ENCODE peak calls at places on chromosomes 7 and 10, in five cellular contexts. F is cardiac muscle cell, V is psoas muscle, Q is right lobe of liver, D is substantia nigra. S is an unnamed sample.

GRCh38 chr10:33155720-33156638 is 178.5 kb downstream of the NRP1 start:
- DNase-seq in F (peak), V (no peak), Q (peak), D (no peak), S (no peak)

GRCh38 chr7:50832744-50833143 is 50.0 kb upstream of the GRB10 start:
- DNase-seq in F (no peak), V (no peak), Q (no peak), D (no peak), S (no peak)

GRCh38 chr7:93044147-93044810 is 73.5 kb downstream of the SAMD9 start:
- DNase-seq in F (peak), V (no peak), Q (no peak), D (no peak), S (no peak)

GRCh38 chr7:1278543-1278942 is 45.9 kb downstream of the UNCX start:
- DNase-seq in F (no peak), V (no peak), Q (no peak), D (no peak), S (no peak)

GRCh38 chr7:36775673-36776072 is 51.4 kb upstream of the AOAH start:
- DNase-seq in F (no peak), V (no peak), Q (no peak), D (no peak), S (no peak)

GRCh38 chr7:94313926-94314325 is 80.8 kb upstream of the COL1A2 start:
- DNase-seq in F (peak), V (no peak), Q (no peak), D (no peak), S (no peak)

GRCh38 chr10:104350146-104350635 is 3.4 kb upstream of the CFAP58 start:
- DNase-seq in F (peak), V (no peak), Q (no peak), D (no peak), S (no peak)

GRCh38 chr10:101060036-101060950 is 1.5 kb upstream of the KAZALD1 start:
- DNase-seq in F (peak), V (peak), Q (peak), D (no peak), S (peak)

GRCh38 chr10:50885097-50885859 is at the start of gene A1CF:
- DNase-seq in F (no peak), V (no peak), Q (peak), D (no peak), S (no peak)

GRCh38 chr7:111647881-111648280 is 85.6 kb upstream of the IMMP2L start:
- DNase-seq in F (no peak), V (no peak), Q (no peak), D (no peak), S (no peak)

GRCh38 chr10:47059606-47060311 is 148.5 kb downstream of the PTPN20 start:
- DNase-seq in F (no peak), V (no peak), Q (no peak), D (no peak), S (no peak)

GRCh38 chr10:78936412-78937342 is 132.1 kb upstream of the ZMIZ1 start:
- DNase-seq in F (no peak), V (peak), Q (no peak), D (no peak), S (no peak)

GRCh38 chr10:62512732-62513475 is 138.7 kb downstream of the ZNF365 start:
- DNase-seq in F (no peak), V (no peak), Q (no peak), D (no peak), S (no peak)

GRCh38 chr10:36280396-36280795 is 638.3 kb upstream of the FZD8 start:
- DNase-seq in F (peak), V (no peak), Q (no peak), D (no peak), S (no peak)

GRCh38 chr7:159098795-159099194 is 45.9 kb downstream of the VIPR2 start:
- DNase-seq in F (no peak), V (peak), Q (peak), D (no peak), S (no peak)

GRCh38 chr10:130799532-130799931 is 512.0 kb downstream of the TCERG1L start:
- DNase-seq in F (no peak), V (no peak), Q (no peak), D (no peak), S (no peak)

GRCh38 chr10:127569210-127569609 is 20.1 kb downstream of the NPS start:
- DNase-seq in F (no peak), V (no peak), Q (no peak), D (no peak), S (no peak)

GRCh38 chr10:80122746-80123145 is 9.8 kb upstream of the PLAC9 start:
- DNase-seq in F (peak), V (no peak), Q (no peak), D (no peak), S (no peak)

GRCh38 chr7:22248111-22248809 is 108.7 kb downstream of the RAPGEF5 start:
- DNase-seq in F (no peak), V (no peak), Q (no peak), D (no peak), S (no peak)

GRCh38 chr10:22230331-22230833 is 12.6 kb upstream of the EBLN1 start:
- DNase-seq in F (peak), V (no peak), Q (no peak), D (no peak), S (no peak)

GRCh38 chr7:2724453-2725177 is 36.6 kb downstream of the AMZ1 start:
- DNase-seq in F (no peak), V (peak), Q (peak), D (no peak), S (no peak)

GRCh38 chr7:70788276-70788675 is 343.7 kb upstream of the GALNT17 start:
- DNase-seq in F (no peak), V (no peak), Q (no peak), D (no peak), S (peak)

GRCh38 chr10:110833941-110834621 is 37.6 kb upstream of the PDCD4 start:
- DNase-seq in F (no peak), V (no peak), Q (no peak), D (no peak), S (no peak)

GRCh38 chr10:126670056-126670743 is at the start of gene C10orf90:
- DNase-seq in F (no peak), V (no peak), Q (no peak), D (no peak), S (no peak)

GRCh38 chr10:86079088-86079487 is 287.5 kb downstream of the GRID1 start:
- DNase-seq in F (peak), V (no peak), Q (no peak), D (no peak), S (no peak)

GRCh38 chr7:140036224-140036651 is 26.5 kb downstream of the PARP12 start:
- DNase-seq in F (no peak), V (no peak), Q (no peak), D (no peak), S (no peak)

GRCh38 chr7:130960208-130960988 is 226.4 kb upstream of the KLF14 start:
- DNase-seq in F (peak), V (no peak), Q (no peak), D (no peak), S (no peak)

GRCh38 chr7:116231543-116232401 is 21.4 kb downstream of the TES start:
- DNase-seq in F (peak), V (no peak), Q (no peak), D (no peak), S (no peak)

GRCh38 chr7:64277630-64278029 is 36.1 kb upstream of the ZNF736 start:
- DNase-seq in F (no peak), V (no peak), Q (no peak), D (no peak), S (no peak)

GRCh38 chr10:133020193-133020817 is 67.4 kb upstream of the ADGRA1 start:
- DNase-seq in F (no peak), V (no peak), Q (no peak), D (no peak), S (no peak)

GRCh38 chr10:93028881-93029280 is 31.7 kb upstream of the CYP26C1 start:
- DNase-seq in F (peak), V (no peak), Q (no peak), D (no peak), S (no peak)

GRCh38 chr7:12643644-12644043 is 43.8 kb upstream of the ARL4A start:
- DNase-seq in F (no peak), V (no peak), Q (no peak), D (no peak), S (no peak)

GRCh38 chr10:34821587-34822585 is 6.8 kb upstream of the PARD3 start:
- DNase-seq in F (no peak), V (peak), Q (no peak), D (no peak), S (no peak)

GRCh38 chr7:74009719-74010118 is 18.3 kb upstream of the ELN start:
- DNase-seq in F (no peak), V (peak), Q (no peak), D (no peak), S (no peak)
- H3K27ac ChIP-seq in F (no peak), V (peak), Q (no peak), D (no peak), S (no peak)

GRCh38 chr10:19209319-19209718 is 160.7 kb downstream of the MALRD1 start:
- DNase-seq in F (no peak), V (no peak), Q (no peak), D (no peak), S (no peak)
- H3K27ac ChIP-seq in F (no peak), V (no peak), Q (no peak), D (no peak), S (no peak)

DNA sequence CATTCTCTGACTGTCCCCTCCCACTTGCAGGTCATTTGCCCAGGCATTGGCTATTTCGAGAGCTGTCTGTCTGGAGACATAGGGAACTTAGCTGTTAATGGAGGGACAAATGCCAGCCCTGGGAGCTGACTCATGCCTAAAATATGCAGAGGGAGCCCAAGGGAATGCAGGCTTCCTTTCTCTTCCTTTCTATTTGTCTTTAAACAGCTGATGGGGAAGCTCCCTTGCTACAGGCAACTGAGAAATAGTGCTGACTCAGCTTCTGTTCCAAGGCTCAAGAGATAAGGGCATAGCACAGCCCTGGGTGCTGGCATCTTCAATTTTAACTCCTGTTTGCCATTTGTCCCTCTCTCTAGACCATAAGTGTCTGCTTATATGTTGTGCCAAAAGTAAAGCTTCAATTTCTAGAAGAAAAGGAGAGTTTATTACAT is 82.7 kb upstream of the C1GALT1 start:
- DNase-seq in F (peak), V (peak), Q (peak), D (peak), S (no peak)
- H3K27ac ChIP-seq in F (peak), V (no peak), Q (no peak), D (no peak), S (no peak)

DNA sequence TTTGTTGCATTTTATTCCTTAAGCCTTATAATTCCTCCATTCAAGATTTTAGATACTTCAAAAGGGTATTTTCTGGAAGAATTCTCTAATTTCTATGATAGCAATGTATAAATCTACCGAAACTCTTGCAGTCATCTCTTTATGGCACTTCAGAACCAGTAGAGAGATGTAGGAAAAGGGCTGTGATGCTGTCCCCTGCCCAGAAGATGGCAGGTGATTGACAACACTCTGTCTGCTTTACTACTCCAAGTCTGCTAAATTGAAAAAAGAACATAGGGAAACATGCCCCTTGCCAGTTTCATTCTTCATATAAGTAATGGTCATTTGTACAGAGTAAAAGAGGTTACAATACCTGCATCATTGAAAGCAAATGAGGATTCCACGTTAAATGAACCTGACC is 5.1 kb downstream of the TCTN3 start:
- DNase-seq in F (no peak), V (no peak), Q (no peak), D (no peak), S (no peak)
- H3K27ac ChIP-seq in F (no peak), V (no peak), Q (no peak), D (no peak), S (no peak)

S was measured in effector memory CD4-positive, alpha-beta T cell.